ENCODE peak calls at places on chromosome 11, in seven cellular contexts. L, H, J, S, C, K and R are unnamed samples.

GRCh38 chr11:62602141-62603071 is 741 bp upstream of the MTA2 start:
- DNase-seq in J (peak; percentile 68), K (peak; percentile 86), L (no peak), C (peak; percentile 70), S (no peak), H (peak; percentile 61), R (peak; percentile 72)

GRCh38 chr11:16606784-16607674 is 131.4 kb upstream of the C11orf58 start:
- DNase-seq in C (peak; percentile 60), S (peak; percentile 56), K (peak; percentile 50), J (peak; percentile 71), L (no peak), H (peak; percentile 14), R (peak; percentile 50)

GRCh38 chr11:44939673-44940072 is 11.0 kb downstream of the TP53I11 start:
- DNase-seq in H (no peak), K (peak; percentile 66), J (no peak), S (no peak), L (no peak), C (no peak), R (peak; percentile 69)

GRCh38 chr11:120991830-120992686 is 31.8 kb upstream of the TBCEL start:
- DNase-seq in H (no peak), L (no peak), S (no peak), J (no peak), C (no peak), K (no peak), R (no peak)

GRCh38 chr11:76626921-76627391 is 43.6 kb downstream of the LRRC32 start:
- DNase-seq in L (no peak), S (peak; percentile 73), H (no peak), K (no peak), J (no peak), C (no peak), R (no peak)

GRCh38 chr11:27688076-27688475 is 12.2 kb downstream of the BDNF start:
- DNase-seq in C (no peak), H (no peak), K (no peak), J (no peak), S (no peak), L (no peak), R (peak; percentile 81)

GRCh38 chr11:115464269-115464668 is 39.9 kb downstream of the CADM1 start:
- DNase-seq in L (no peak), K (no peak), C (no peak), H (no peak), J (no peak), S (no peak), R (no peak)

GRCh38 chr11:72637198-72637597 is 37.0 kb downstream of the PDE2A start:
- DNase-seq in C (no peak), L (no peak), S (no peak), J (no peak), H (no peak), K (no peak), R (no peak)

GRCh38 chr11:118304809-118305248 is 299 bp downstream of the CD3E start:
- DNase-seq in C (no peak), S (no peak), J (no peak), L (peak; percentile 19), K (no peak), H (no peak), R (no peak)

GRCh38 chr11:80521592-80521991 is 1080.8 kb upstream of the TENM4 start:
- DNase-seq in L (no peak), H (no peak), S (peak; percentile 56), J (peak; percentile 16), C (no peak), K (no peak), R (no peak)

GRCh38 chr11:117481885-117482284 is 154.2 kb downstream of the CEP164 start:
- DNase-seq in K (no peak), C (no peak), L (no peak), J (no peak), H (no peak), S (no peak), R (no peak)

GRCh38 chr11:762421-763072 is 14.7 kb downstream of the GATD1 start:
- DNase-seq in K (peak; percentile 34), H (no peak), S (peak; percentile 87), C (peak; percentile 40), L (no peak), J (no peak), R (peak; percentile 70)

GRCh38 chr11:45142241-45142885 is 4.1 kb upstream of the PRDM11 start:
- DNase-seq in S (no peak), H (no peak), L (no peak), J (no peak), C (no peak), K (no peak), R (no peak)

GRCh38 chr11:30522825-30523224 is 63.3 kb downstream of the MPPED2 start:
- DNase-seq in C (no peak), S (no peak), L (no peak), K (no peak), J (no peak), H (no peak), R (no peak)

GRCh38 chr11:6695377-6695776 is 12.2 kb upstream of the MRPL17 start:
- DNase-seq in L (no peak), S (no peak), H (no peak), J (no peak), K (no peak), C (no peak), R (no peak)

GRCh38 chr11:104467414-104467813 is 303.5 kb upstream of the PDGFD start:
- DNase-seq in S (no peak), L (no peak), C (no peak), J (no peak), K (no peak), H (no peak), R (no peak)

GRCh38 chr11:398826-399225 is 4.8 kb downstream of the PKP3 start:
- DNase-seq in K (no peak), C (no peak), J (no peak), L (no peak), S (no peak), H (no peak), R (no peak)

GRCh38 chr11:13352711-13353110 is 75.1 kb downstream of the BMAL1 start:
- DNase-seq in S (no peak), H (no peak), J (no peak), L (no peak), K (no peak), C (no peak), R (no peak)

GRCh38 chr11:43532046-43532445 is 148.5 kb upstream of the HSD17B12 start:
- DNase-seq in L (no peak), S (no peak), J (no peak), C (peak; percentile 13), H (no peak), K (no peak), R (no peak)

GRCh38 chr11:61505640-61506155 is 2.9 kb upstream of the LRRC10B start:
- DNase-seq in K (no peak), H (no peak), L (no peak), S (peak; percentile 58), C (no peak), J (no peak), R (no peak)

GRCh38 chr11:123261345-123262106 is 66.5 kb upstream of the CLMP start:
- DNase-seq in J (peak; percentile 92), S (peak; percentile 71), H (peak; percentile 54), K (peak; percentile 81), L (peak; percentile 36), C (peak; percentile 64), R (peak; percentile 92)

GRCh38 chr11:11148104-11148509 is 204.9 kb downstream of the CSNK2A3 start:
- DNase-seq in S (peak; percentile 65), L (no peak), C (peak; percentile 61), K (no peak), J (peak; percentile 87), H (peak; percentile 77), R (peak; percentile 88)

DNA sequence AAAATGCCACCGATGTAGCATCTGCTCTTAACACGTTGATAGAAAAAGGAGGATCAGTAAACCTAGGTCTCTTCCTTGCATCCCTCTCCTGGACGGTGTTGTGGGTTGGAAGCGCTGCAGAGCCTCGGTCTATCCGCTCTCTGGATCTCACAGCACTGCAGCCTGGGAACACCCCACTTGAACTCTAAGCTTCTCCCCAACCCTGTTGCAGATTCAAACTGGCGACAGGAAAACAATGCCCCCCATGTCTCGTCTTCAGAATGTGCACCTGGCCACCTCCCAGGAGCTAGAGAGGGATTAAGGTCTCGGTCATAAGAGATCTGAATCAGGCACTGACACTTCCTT is 458 bp downstream of the TMEM218 start:
- DNase-seq in K (peak; percentile 19), H (no peak), C (no peak), L (no peak), J (peak; percentile 26), S (no peak), R (no peak)
- H3K27ac ChIP-seq in K (peak overlapping the region; percentile 47), H (peak overlapping the region; percentile 88), C (peak overlapping the region; percentile 63), L (peak overlapping the region; percentile 29), J (peak overlapping the region; percentile 63), S (peak overlapping the region; percentile 61), R (no peak overlapping the region)

GRCh38 chr11:114315749-114316368 is 19.7 kb downstream of the NNMT start:
- DNase-seq in S (no peak), C (no peak), K (no peak), J (peak; percentile 68), L (no peak), H (peak; percentile 66), R (no peak)
- H3K27ac ChIP-seq in S (no peak overlapping the region), C (no peak overlapping the region), K (no peak overlapping the region), J (no peak overlapping the region), L (no peak overlapping the region), H (peak overlapping the region; percentile 18), R (no peak overlapping the region)

GRCh38 chr11:2257023-2257700 is 13.2 kb downstream of the ASCL2 start:
- DNase-seq in J (peak; percentile 19), L (no peak), H (peak; percentile 85), C (no peak), S (peak; percentile 58), K (no peak), R (peak; percentile 20)
- H3K27ac ChIP-seq in J (no peak overlapping the region), L (no peak overlapping the region), H (peak overlapping the region; percentile 93), C (no peak overlapping the region), S (no peak overlapping the region), K (no peak overlapping the region), R (no peak overlapping the region)

GRCh38 chr11:134389464-134390180 is 22.4 kb downstream of the B3GAT1 start:
- DNase-seq in K (no peak), C (no peak), H (no peak), J (no peak), L (no peak), S (no peak), R (no peak)
- H3K27ac ChIP-seq in K (no peak overlapping the region), C (no peak overlapping the region), H (no peak overlapping the region), J (no peak overlapping the region), L (no peak overlapping the region), S (no peak overlapping the region), R (no peak overlapping the region)

DNA sequence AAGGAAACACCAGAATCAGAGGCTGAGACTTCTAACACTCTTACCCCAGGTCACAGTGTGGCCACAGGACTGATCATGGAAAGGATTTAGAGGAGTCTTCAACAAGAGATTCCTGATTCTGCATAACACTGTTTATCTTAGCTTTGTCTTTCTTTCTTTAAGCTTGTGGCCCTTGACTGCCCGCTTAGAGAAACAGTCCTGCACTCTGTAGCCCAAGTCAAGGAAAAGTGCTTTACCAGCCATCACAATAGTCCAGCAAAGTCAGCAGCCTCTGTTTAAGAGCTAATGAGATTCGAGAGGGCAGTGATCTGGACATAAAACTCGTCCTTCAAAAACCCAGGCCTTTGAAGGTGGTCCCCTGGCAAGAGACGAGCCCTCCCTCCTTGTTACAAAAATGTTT is 30.0 kb downstream of the PRDM10 start:
- DNase-seq in H (no peak), K (no peak), S (no peak), J (no peak), C (no peak), L (no peak), R (no peak)
- H3K27ac ChIP-seq in H (no peak overlapping the region), K (no peak overlapping the region), S (no peak overlapping the region), J (no peak overlapping the region), C (no peak overlapping the region), L (no peak overlapping the region), R (no peak overlapping the region)